ENCODE peak calls at places on chromosomes 5 and 9, in six cellular contexts. One of them, this sample, is unnamed.
A peak's percentile ranks its signal among the peaks of the same experiment; 100 is the strongest.

GRCh38 chr5:172659909-172660628 is 19.0 kb downstream of the NEURL1B start:
- DNase-seq in HCEC 1CT: peak; percentile 87
- DNase-seq in upper lobe of right lung: peak; percentile 83
- DNase-seq in activated T-cell treated with anti-CD3 and anti-CD28 coated beads for 1 hour: no peak
- DNase-seq in bronchial epithelial cell: peak; percentile 80
- DNase-seq in NCI-H1105: no peak
- DNase-seq in this sample: peak; percentile 21

GRCh38 chr9:114193090-114193489 is 37.8 kb downstream of the COL27A1 start:
- DNase-seq in HCEC 1CT: no peak
- DNase-seq in NCI-H1105: no peak
- DNase-seq in upper lobe of right lung: no peak
- DNase-seq in bronchial epithelial cell: no peak
- DNase-seq in activated T-cell treated with anti-CD3 and anti-CD28 coated beads for 1 hour: no peak
- DNase-seq in this sample: no peak

GRCh38 chr9:130780865-130781504 is 54.1 kb upstream of the ABL1 start:
- DNase-seq in HCEC 1CT: peak; percentile 94
- DNase-seq in bronchial epithelial cell: no peak
- DNase-seq in upper lobe of right lung: no peak
- DNase-seq in activated T-cell treated with anti-CD3 and anti-CD28 coated beads for 1 hour: no peak
- DNase-seq in NCI-H1105: no peak
- DNase-seq in this sample: no peak

GRCh38 chr9:85248514-85249312 is 493.0 kb downstream of the AGTPBP1 start:
- DNase-seq in upper lobe of right lung: no peak
- DNase-seq in HCEC 1CT: no peak
- DNase-seq in bronchial epithelial cell: peak; percentile 79
- DNase-seq in NCI-H1105: no peak
- DNase-seq in activated T-cell treated with anti-CD3 and anti-CD28 coated beads for 1 hour: no peak
- DNase-seq in this sample: no peak

GRCh38 chr9:22079873-22080341 is 70.8 kb upstream of the CDKN2B start:
- DNase-seq in NCI-H1105: no peak
- DNase-seq in HCEC 1CT: peak; percentile 54
- DNase-seq in upper lobe of right lung: no peak
- DNase-seq in bronchial epithelial cell: peak; percentile 80
- DNase-seq in activated T-cell treated with anti-CD3 and anti-CD28 coated beads for 1 hour: no peak
- DNase-seq in this sample: no peak

GRCh38 chr9:137602661-137603060 is 2.8 kb upstream of the ARRDC1 start:
- DNase-seq in NCI-H1105: no peak
- DNase-seq in activated T-cell treated with anti-CD3 and anti-CD28 coated beads for 1 hour: no peak
- DNase-seq in HCEC 1CT: no peak
- DNase-seq in bronchial epithelial cell: no peak
- DNase-seq in upper lobe of right lung: no peak
- DNase-seq in this sample: no peak

GRCh38 chr5:82657036-82657699 is 379.0 kb upstream of the RPS23 start:
- DNase-seq in upper lobe of right lung: no peak
- DNase-seq in HCEC 1CT: no peak
- DNase-seq in activated T-cell treated with anti-CD3 and anti-CD28 coated beads for 1 hour: no peak
- DNase-seq in bronchial epithelial cell: no peak
- DNase-seq in NCI-H1105: no peak
- DNase-seq in this sample: no peak

GRCh38 chr9:70410368-70410767 is 4.1 kb downstream of the KLF9 start:
- DNase-seq in bronchial epithelial cell: no peak
- DNase-seq in activated T-cell treated with anti-CD3 and anti-CD28 coated beads for 1 hour: no peak
- DNase-seq in HCEC 1CT: peak; percentile 68
- DNase-seq in NCI-H1105: no peak
- DNase-seq in upper lobe of right lung: no peak
- DNase-seq in this sample: no peak

GRCh38 chr9:127991017-127991756 is 10.4 kb upstream of the EEIG1 start:
- DNase-seq in upper lobe of right lung: no peak
- DNase-seq in NCI-H1105: no peak
- DNase-seq in bronchial epithelial cell: peak; percentile 46
- DNase-seq in activated T-cell treated with anti-CD3 and anti-CD28 coated beads for 1 hour: no peak
- DNase-seq in HCEC 1CT: no peak
- DNase-seq in this sample: no peak

GRCh38 chr9:133971121-133971951 is 20.8 kb downstream of the VAV2 start:
- DNase-seq in upper lobe of right lung: peak; percentile 51
- DNase-seq in NCI-H1105: no peak
- DNase-seq in HCEC 1CT: no peak
- DNase-seq in activated T-cell treated with anti-CD3 and anti-CD28 coated beads for 1 hour: no peak
- DNase-seq in bronchial epithelial cell: no peak
- DNase-seq in this sample: no peak

GRCh38 chr5:103657301-103657700 is 94.7 kb upstream of the NUDT12 start:
- DNase-seq in upper lobe of right lung: no peak
- DNase-seq in HCEC 1CT: no peak
- DNase-seq in NCI-H1105: no peak
- DNase-seq in bronchial epithelial cell: no peak
- DNase-seq in activated T-cell treated with anti-CD3 and anti-CD28 coated beads for 1 hour: no peak
- DNase-seq in this sample: no peak

GRCh38 chr9:133114451-133114885 is 6.6 kb downstream of the RALGDS start:
- DNase-seq in NCI-H1105: no peak
- DNase-seq in upper lobe of right lung: peak; percentile 71
- DNase-seq in activated T-cell treated with anti-CD3 and anti-CD28 coated beads for 1 hour: no peak
- DNase-seq in bronchial epithelial cell: no peak
- DNase-seq in HCEC 1CT: no peak
- DNase-seq in this sample: no peak

GRCh38 chr9:113906411-113907110 is 30.5 kb downstream of the ZNF618 start:
- DNase-seq in activated T-cell treated with anti-CD3 and anti-CD28 coated beads for 1 hour: no peak
- DNase-seq in bronchial epithelial cell: peak; percentile 88
- DNase-seq in upper lobe of right lung: no peak
- DNase-seq in HCEC 1CT: peak; percentile 20
- DNase-seq in NCI-H1105: no peak
- DNase-seq in this sample: no peak

GRCh38 chr5:73454379-73455036 is 5.9 kb upstream of the FOXD1 start:
- DNase-seq in HCEC 1CT: peak; percentile 59
- DNase-seq in NCI-H1105: peak; percentile 48
- DNase-seq in activated T-cell treated with anti-CD3 and anti-CD28 coated beads for 1 hour: no peak
- DNase-seq in upper lobe of right lung: no peak
- DNase-seq in bronchial epithelial cell: peak; percentile 82
- DNase-seq in this sample: peak; percentile 43

GRCh38 chr9:115630126-115630840 is 512.3 kb upstream of the TNC start:
- DNase-seq in activated T-cell treated with anti-CD3 and anti-CD28 coated beads for 1 hour: no peak
- DNase-seq in bronchial epithelial cell: no peak
- DNase-seq in NCI-H1105: no peak
- DNase-seq in upper lobe of right lung: no peak
- DNase-seq in HCEC 1CT: no peak
- DNase-seq in this sample: no peak

GRCh38 chr5:80255752-80256479 is at the start of gene SERINC5:
- DNase-seq in NCI-H1105: no peak
- DNase-seq in upper lobe of right lung: peak; percentile 95
- DNase-seq in bronchial epithelial cell: peak; percentile 49
- DNase-seq in activated T-cell treated with anti-CD3 and anti-CD28 coated beads for 1 hour: peak; percentile 74
- DNase-seq in HCEC 1CT: peak; percentile 73
- DNase-seq in this sample: peak; percentile 53

GRCh38 chr5:8908055-8908683 is 637.7 kb downstream of the SEMA5A start:
- DNase-seq in upper lobe of right lung: no peak
- DNase-seq in NCI-H1105: no peak
- DNase-seq in HCEC 1CT: peak; percentile 36
- DNase-seq in activated T-cell treated with anti-CD3 and anti-CD28 coated beads for 1 hour: no peak
- DNase-seq in bronchial epithelial cell: peak; percentile 33
- DNase-seq in this sample: peak; percentile 25

GRCh38 chr5:109688999-109689739 is 558 bp upstream of the MAN2A1 start:
- DNase-seq in NCI-H1105: peak; percentile 55
- DNase-seq in activated T-cell treated with anti-CD3 and anti-CD28 coated beads for 1 hour: peak; percentile 64
- DNase-seq in HCEC 1CT: peak; percentile 91
- DNase-seq in upper lobe of right lung: peak; percentile 95
- DNase-seq in bronchial epithelial cell: peak; percentile 76
- DNase-seq in this sample: peak; percentile 68

GRCh38 chr5:119951330-119951934 is 322.1 kb downstream of the FAM170A start:
- DNase-seq in activated T-cell treated with anti-CD3 and anti-CD28 coated beads for 1 hour: no peak
- DNase-seq in upper lobe of right lung: no peak
- DNase-seq in NCI-H1105: no peak
- DNase-seq in bronchial epithelial cell: peak; percentile 3
- DNase-seq in HCEC 1CT: no peak
- DNase-seq in this sample: no peak

GRCh38 chr5:135456238-135457099 is 4.3 kb upstream of the TIFAB start:
- DNase-seq in bronchial epithelial cell: peak; percentile 91
- DNase-seq in activated T-cell treated with anti-CD3 and anti-CD28 coated beads for 1 hour: no peak
- DNase-seq in NCI-H1105: no peak
- DNase-seq in HCEC 1CT: peak; percentile 54
- DNase-seq in upper lobe of right lung: peak; percentile 89
- DNase-seq in this sample: no peak

GRCh38 chr5:62340392-62340791 is 34.4 kb downstream of the KIF2A start:
- DNase-seq in activated T-cell treated with anti-CD3 and anti-CD28 coated beads for 1 hour: no peak
- DNase-seq in HCEC 1CT: no peak
- DNase-seq in bronchial epithelial cell: peak; percentile 61
- DNase-seq in upper lobe of right lung: no peak
- DNase-seq in NCI-H1105: no peak
- DNase-seq in this sample: no peak

GRCh38 chr9:98774746-98775145 is 21.6 kb downstream of the ANKS6 start:
- DNase-seq in bronchial epithelial cell: no peak
- DNase-seq in HCEC 1CT: no peak
- DNase-seq in NCI-H1105: no peak
- DNase-seq in upper lobe of right lung: no peak
- DNase-seq in activated T-cell treated with anti-CD3 and anti-CD28 coated beads for 1 hour: no peak
- DNase-seq in this sample: no peak

GRCh38 chr5:170225326-170226137 is 7.3 kb upstream of the C5orf58 start:
- DNase-seq in NCI-H1105: peak; percentile 29
- DNase-seq in HCEC 1CT: peak; percentile 45
- DNase-seq in upper lobe of right lung: no peak
- DNase-seq in activated T-cell treated with anti-CD3 and anti-CD28 coated beads for 1 hour: peak; percentile 75
- DNase-seq in bronchial epithelial cell: peak; percentile 58
- DNase-seq in this sample: peak; percentile 55

This sample was measured in progenitor cell of endocrine pancreas.